ENCODE peak calls at places on chromosomes 2 and 18, in nine cellular contexts. M, X, C, S, Z, H, R, Q and G are unnamed samples.
A peak's percentile ranks its signal among the peaks of the same experiment; 100 is the strongest.

GRCh38 chr2:189022002-189022401 is 47.8 kb downstream of the COL3A1 start:
- ATAC-seq in M (no peak), X (no peak), C (no peak), S (peak; percentile 47), Z (peak; percentile 85), H (no peak), R (no peak), Q (peak; percentile 46), G (no peak)

GRCh38 chr2:17813742-17814458 is 2.4 kb upstream of the MSGN1 start:
- ATAC-seq in M (peak; percentile 56), X (no peak), C (no peak), S (peak; percentile 30), Z (peak; percentile 54), H (no peak), R (no peak), Q (peak; percentile 9), G (peak; percentile 92)

GRCh38 chr18:35029103-35029502 is 12.1 kb upstream of the MAPRE2 start:
- ATAC-seq in M (no peak), X (no peak), C (no peak), S (no peak), Z (no peak), H (no peak), R (no peak), Q (no peak), G (no peak)

GRCh38 chr18:79326413-79327198 is 69.1 kb upstream of the NFATC1 start:
- ATAC-seq in M (no peak), X (peak; percentile 84), C (no peak), S (no peak), Z (no peak), H (no peak), R (peak; percentile 87), Q (no peak), G (no peak)

GRCh38 chr2:70115646-70116442 is 28.6 kb downstream of the PCBP1 start:
- ATAC-seq in M (peak; percentile 47), X (peak; percentile 57), C (no peak), S (peak; percentile 40), Z (peak; percentile 70), H (peak; percentile 26), R (peak; percentile 76), Q (peak; percentile 40), G (peak; percentile 67)

GRCh38 chr2:26613241-26614204 is 27.6 kb downstream of the CIB4 start:
- ATAC-seq in M (no peak), X (no peak), C (peak; percentile 44), S (no peak), Z (peak; percentile 62), H (peak; percentile 21), R (no peak), Q (no peak), G (no peak)

GRCh38 chr2:237137626-237138323 is 52.1 kb downstream of the COPS8 start:
- ATAC-seq in M (no peak), X (no peak), C (no peak), S (no peak), Z (no peak), H (no peak), R (no peak), Q (no peak), G (no peak)

GRCh38 chr2:231513746-231514224 is 16.5 kb downstream of the NMUR1 start:
- ATAC-seq in M (no peak), X (no peak), C (no peak), S (no peak), Z (no peak), H (peak; percentile 1), R (no peak), Q (no peak), G (no peak)

GRCh38 chr2:8236391-8236790 is 445.5 kb upstream of the ID2 start:
- ATAC-seq in M (no peak), X (no peak), C (no peak), S (no peak), Z (no peak), H (no peak), R (no peak), Q (peak; percentile 58), G (no peak)

GRCh38 chr18:73136134-73136533 is 268.3 kb upstream of the NETO1 start:
- ATAC-seq in M (no peak), X (no peak), C (no peak), S (no peak), Z (no peak), H (no peak), R (no peak), Q (no peak), G (no peak)

GRCh38 chr2:44325897-44326296 is 35.4 kb downstream of the PREPL start:
- ATAC-seq in M (no peak), X (no peak), C (no peak), S (no peak), Z (peak; percentile 40), H (no peak), R (no peak), Q (no peak), G (no peak)

GRCh38 chr2:203835867-203836800 is 31.4 kb upstream of the CTLA4 start:
- ATAC-seq in M (peak; percentile 84), X (peak; percentile 27), C (no peak), S (no peak), Z (no peak), H (no peak), R (no peak), Q (peak; percentile 19), G (no peak)

GRCh38 chr2:46304635-46305034 is 7.4 kb downstream of the EPAS1 start:
- ATAC-seq in M (no peak), X (no peak), C (no peak), S (no peak), Z (no peak), H (peak; percentile 50), R (no peak), Q (no peak), G (no peak)

GRCh38 chr2:207223051-207223450 is 57.3 kb upstream of the KLF7 start:
- ATAC-seq in M (peak; percentile 74), X (peak; percentile 72), C (no peak), S (no peak), Z (no peak), H (no peak), R (no peak), Q (no peak), G (peak; percentile 78)

GRCh38 chr18:11974741-11975325 is 6.5 kb upstream of the IMPA2 start:
- ATAC-seq in M (no peak), X (no peak), C (no peak), S (no peak), Z (no peak), H (no peak), R (no peak), Q (no peak), G (no peak)

GRCh38 chr2:103462712-103463111 is 700.9 kb downstream of the TMEM182 start:
- ATAC-seq in M (no peak), X (no peak), C (no peak), S (no peak), Z (no peak), H (no peak), R (no peak), Q (no peak), G (no peak)

GRCh38 chr2:71469403-71470398 is 16.3 kb downstream of the DYSF start:
- ATAC-seq in M (no peak), X (no peak), C (no peak), S (no peak), Z (peak; percentile 47), H (no peak), R (no peak), Q (no peak), G (no peak)

GRCh38 chr2:165743442-165743841 is 50.6 kb downstream of the GALNT3 start:
- ATAC-seq in M (peak; percentile 30), X (no peak), C (no peak), S (no peak), Z (no peak), H (no peak), R (no peak), Q (peak; percentile 33), G (peak; percentile 96)

GRCh38 chr2:19547321-19547720 is 188.9 kb upstream of the OSR1 start:
- ATAC-seq in M (no peak), X (no peak), C (no peak), S (no peak), Z (no peak), H (no peak), R (no peak), Q (no peak), G (no peak)

GRCh38 chr2:204560902-204561301 is 15.6 kb downstream of the PARD3B start:
- ATAC-seq in M (no peak), X (no peak), C (no peak), S (no peak), Z (no peak), H (no peak), R (no peak), Q (no peak), G (no peak)

GRCh38 chr18:7897119-7897518 is 330.0 kb downstream of the PTPRM start:
- ATAC-seq in M (no peak), X (no peak), C (peak; percentile 65), S (peak; percentile 15), Z (peak; percentile 86), H (no peak), R (no peak), Q (no peak), G (no peak)

GRCh38 chr2:146615778-146616177 is 1229.1 kb upstream of the ACVR2A start:
- ATAC-seq in M (no peak), X (no peak), C (no peak), S (no peak), Z (no peak), H (no peak), R (no peak), Q (peak; percentile 81), G (no peak)

GRCh38 chr2:8324164-8324848 is 357.6 kb upstream of the ID2 start:
- ATAC-seq in M (no peak), X (peak; percentile 58), C (no peak), S (no peak), Z (no peak), H (no peak), R (peak; percentile 49), Q (no peak), G (no peak)

GRCh38 chr2:100924122-100924519 is 78.0 kb upstream of the RPL31 start:
- ATAC-seq in M (peak; percentile 6), X (no peak), C (peak; percentile 31), S (peak; percentile 5), Z (peak; percentile 18), H (no peak), R (no peak), Q (peak; percentile 18), G (peak; percentile 28)

GRCh38 chr2:113212245-113213060 is 38.7 kb downstream of the PSD4 start:
- ATAC-seq in M (no peak), X (no peak), C (no peak), S (peak; percentile 30), Z (peak; percentile 65), H (no peak), R (no peak), Q (peak; percentile 5), G (no peak)

GRCh38 chr2:219405958-219406860 is 12.0 kb upstream of the DES start:
- ATAC-seq in M (no peak), X (no peak), C (no peak), S (no peak), Z (no peak), H (no peak), R (no peak), Q (no peak), G (no peak)

GRCh38 chr18:76772665-76773064 is 49.7 kb upstream of the ZNF236 start:
- ATAC-seq in M (no peak), X (no peak), C (peak; percentile 49), S (no peak), Z (no peak), H (no peak), R (no peak), Q (no peak), G (no peak)

GRCh38 chr2:11617984-11618707 is 51.8 kb downstream of the NTSR2 start:
- ATAC-seq in M (no peak), X (no peak), C (peak; percentile 23), S (no peak), Z (peak; percentile 32), H (no peak), R (no peak), Q (peak; percentile 22), G (peak; percentile 3)

GRCh38 chr2:62698653-62699052 is 6.9 kb upstream of the EHBP1 start:
- ATAC-seq in M (no peak), X (no peak), C (no peak), S (no peak), Z (no peak), H (no peak), R (no peak), Q (no peak), G (no peak)

GRCh38 chr2:136874258-136874657 is 108.9 kb downstream of the THSD7B start:
- ATAC-seq in M (no peak), X (no peak), C (no peak), S (no peak), Z (no peak), H (peak; percentile 71), R (no peak), Q (no peak), G (no peak)

GRCh38 chr2:10144771-10145518 is 22.4 kb downstream of the RRM2 start:
- ATAC-seq in M (no peak), X (no peak), C (no peak), S (no peak), Z (peak; percentile 18), H (no peak), R (no peak), Q (no peak), G (no peak)